ENCODE peak calls at places on chromosome 10, in nine cellular contexts. Z is WTC11, O is hepatocyte, S is fibroblast of lung, H is progenitor cell of endocrine pancreas, G is adrenal gland, J is Calu3, N is mucosa of descending colon, X is endothelial cell. C is an unnamed sample.

GRCh38 chr10:93080350-93081046 is 6.8 kb downstream of the CYP26A1 start:
- DNase-seq in S (peak), Z (peak), X (peak), J (peak), N (no peak), G (peak), O (peak), H (no peak), C (peak)

GRCh38 chr10:3107426-3107961 is 40.1 kb downstream of the PFKP start:
- DNase-seq in X (no peak), J (peak), N (peak), Z (no peak), S (peak), H (no peak), O (no peak), G (peak), C (no peak)

GRCh38 chr10:70053896-70054641 is 1.4 kb downstream of the MACROH2A2 start:
- DNase-seq in G (peak), Z (peak), X (peak), J (peak), S (peak), H (peak), N (peak), O (peak), C (peak)

GRCh38 chr10:113381906-113382562 is 170.8 kb upstream of the HABP2 start:
- DNase-seq in G (no peak), Z (no peak), N (no peak), H (no peak), O (no peak), S (peak), J (peak), X (peak), C (peak)

GRCh38 chr10:2367083-2367482 is 629.8 kb upstream of the ADARB2 start:
- DNase-seq in X (no peak), J (no peak), G (no peak), S (no peak), O (no peak), H (no peak), Z (no peak), N (no peak), C (no peak)

GRCh38 chr10:69209787-69210480 is 10.2 kb upstream of the HKDC1 start:
- DNase-seq in X (no peak), O (no peak), H (no peak), J (no peak), S (no peak), Z (no peak), N (no peak), G (no peak), C (no peak)

GRCh38 chr10:133278577-133279265 is 2.1 kb upstream of the ADAM8 start:
- DNase-seq in X (no peak), G (no peak), N (peak), Z (no peak), O (peak), H (no peak), J (peak), S (peak), C (peak)

GRCh38 chr10:93126484-93127052 is 52.9 kb downstream of the CYP26A1 start:
- DNase-seq in J (no peak), G (no peak), Z (peak), S (no peak), H (no peak), O (no peak), X (no peak), N (no peak), C (peak)

GRCh38 chr10:125411724-125412123 is 251.4 kb upstream of the CTBP2 start:
- DNase-seq in G (no peak), H (no peak), N (no peak), J (no peak), X (no peak), S (peak), Z (no peak), O (no peak), C (no peak)

GRCh38 chr10:21810582-21811244 is 192.8 kb downstream of the DNAJC1 start:
- DNase-seq in G (no peak), N (no peak), J (no peak), H (no peak), O (no peak), X (no peak), Z (no peak), S (peak), C (no peak)

GRCh38 chr10:91211675-91212074 is 8.8 kb upstream of the PCGF5 start:
- DNase-seq in O (no peak), H (no peak), J (no peak), S (no peak), X (no peak), Z (no peak), G (no peak), N (no peak), C (no peak)

GRCh38 chr10:52539463-52539862 is 225.4 kb downstream of the DKK1 start:
- DNase-seq in X (no peak), Z (no peak), N (no peak), J (no peak), S (peak), G (no peak), H (no peak), O (no peak), C (no peak)

GRCh38 chr10:122856902-122857301 is 11.2 kb upstream of the CUZD1 start:
- DNase-seq in X (no peak), G (no peak), O (no peak), J (no peak), H (no peak), Z (no peak), S (peak), N (no peak), C (no peak)

GRCh38 chr10:121077331-121077730 is 226.2 kb downstream of the WDR11 start:
- DNase-seq in S (peak), N (no peak), G (no peak), O (peak), Z (peak), J (no peak), H (no peak), X (no peak), C (no peak)

GRCh38 chr10:62651341-62651740 is 153.2 kb upstream of the ADO start:
- DNase-seq in G (no peak), X (no peak), J (no peak), N (no peak), S (peak), H (no peak), Z (no peak), O (no peak), C (no peak)

GRCh38 chr10:84356951-84357350 is 28.6 kb downstream of the CCSER2 start:
- DNase-seq in G (no peak), H (no peak), J (no peak), Z (no peak), N (no peak), O (no peak), S (no peak), X (no peak), C (peak)

GRCh38 chr10:78605800-78606350 is 462.9 kb upstream of the ZMIZ1 start:
- DNase-seq in Z (no peak), G (no peak), O (no peak), H (no peak), X (no peak), N (no peak), S (peak), J (peak), C (no peak)

GRCh38 chr10:88038268-88038667 is 174.8 kb downstream of the PTEN start:
- DNase-seq in H (no peak), J (no peak), S (peak), X (no peak), N (no peak), O (no peak), G (no peak), Z (no peak), C (no peak)

GRCh38 chr10:94459385-94459784 is 57.0 kb downstream of the TBC1D12 start:
- DNase-seq in H (no peak), N (peak), O (no peak), Z (no peak), G (no peak), S (no peak), X (no peak), J (no peak), C (no peak)

GRCh38 chr10:110865184-110865803 is 6.4 kb upstream of the PDCD4 start:
- DNase-seq in O (peak), H (no peak), J (no peak), G (no peak), Z (no peak), N (no peak), X (no peak), S (peak), C (no peak)

GRCh38 chr10:50586740-50587088 is 37.0 kb downstream of the SGMS1 start:
- DNase-seq in J (no peak), X (no peak), Z (no peak), H (no peak), G (no peak), S (no peak), O (no peak), N (no peak), C (no peak)

GRCh38 chr10:110398419-110399162 is 93.9 kb upstream of the SMNDC1 start:
- DNase-seq in S (peak), N (peak), X (no peak), J (peak), Z (no peak), O (peak), H (no peak), G (peak), C (no peak)

GRCh38 chr10:16999665-17000451 is 129.8 kb downstream of the CUBN start:
- DNase-seq in H (no peak), Z (no peak), G (no peak), X (no peak), J (no peak), O (no peak), N (no peak), S (peak), C (no peak)

GRCh38 chr10:27893320-27894014 is 105.4 kb downstream of the ODAD2 start:
- DNase-seq in Z (no peak), N (no peak), X (no peak), S (peak), J (peak), G (no peak), O (no peak), H (no peak), C (no peak)

GRCh38 chr10:107971973-107972372 is 807.5 kb upstream of the SORCS1 start:
- DNase-seq in S (peak), O (peak), Z (no peak), H (no peak), J (no peak), X (no peak), G (no peak), N (no peak), C (no peak)

GRCh38 chr10:3763035-3763456 is 22.0 kb downstream of the KLF6 start:
- DNase-seq in X (no peak), O (peak), G (peak), H (no peak), Z (no peak), S (peak), J (peak), N (no peak), C (peak)

GRCh38 chr10:112235920-112236319 is 47.3 kb upstream of the TECTB start:
- DNase-seq in G (no peak), Z (no peak), X (no peak), H (no peak), N (no peak), O (no peak), S (no peak), J (no peak), C (no peak)

GRCh38 chr10:18608581-18608980 is 42.8 kb downstream of the NSUN6 start:
- DNase-seq in S (no peak), H (no peak), G (no peak), J (no peak), O (no peak), N (no peak), X (no peak), Z (no peak), C (no peak)

GRCh38 chr10:14601872-14602725 is 172.6 kb downstream of the FAM107B start:
- DNase-seq in H (no peak), X (no peak), N (no peak), S (peak), J (peak), Z (no peak), G (peak), O (peak), C (peak)

GRCh38 chr10:63699785-63700184 is 178.6 kb downstream of the REEP3 start:
- DNase-seq in G (peak), X (no peak), H (no peak), O (no peak), N (no peak), Z (no peak), J (no peak), S (peak), C (no peak)

GRCh38 chr10:51770719-51771118 is 71.3 kb upstream of the CSTF2T start:
- DNase-seq in J (no peak), Z (no peak), O (no peak), N (no peak), H (no peak), G (no peak), S (no peak), X (no peak), C (no peak)

GRCh38 chr10:118986815-118987790 is 42.4 kb upstream of the NANOS1 start:
- DNase-seq in O (no peak), J (no peak), H (no peak), N (no peak), S (no peak), X (no peak), Z (no peak), G (no peak), C (peak)

DNA sequence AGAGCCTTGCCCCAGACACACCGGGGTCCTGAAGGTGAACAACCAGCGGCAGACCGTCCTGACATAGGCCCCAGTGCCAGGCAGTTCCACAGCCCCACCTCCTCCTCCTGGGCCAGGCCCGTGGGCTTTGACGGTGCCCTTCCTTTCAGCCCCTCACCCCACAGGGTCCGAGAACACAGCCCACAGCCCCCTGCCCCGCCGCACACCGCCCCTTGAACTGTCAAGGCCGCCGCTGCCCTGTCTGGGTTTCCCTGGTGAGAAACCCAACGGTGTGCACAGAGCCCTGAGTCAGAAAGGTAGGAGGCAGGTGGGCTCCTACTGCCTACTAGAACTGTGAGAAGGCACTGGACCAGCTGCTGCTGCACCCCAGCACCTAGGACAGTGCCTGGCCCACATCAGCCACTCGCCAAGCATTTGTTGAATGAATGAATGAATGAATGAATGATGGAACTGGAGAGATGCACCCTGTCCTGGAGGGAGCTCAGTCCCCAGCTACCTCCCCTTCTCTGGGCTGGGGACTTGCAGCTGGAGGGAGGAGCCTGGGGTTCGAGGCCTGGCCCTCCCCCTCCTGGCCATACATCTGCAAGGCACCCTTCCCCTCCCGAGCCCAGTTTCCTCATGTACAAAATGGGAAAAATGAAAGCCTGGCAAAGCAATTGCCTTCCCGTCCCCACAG is 117.9 kb downstream of the SLIT1 start:
- DNase-seq in G (no peak), X (no peak), N (no peak), S (no peak), J (no peak), Z (no peak), H (no peak), O (no peak), C (no peak)
- TF ChIP-seq CTCF in G (no peak), X (no peak), N (no peak), S (no peak), J (no peak), Z (no peak), H (peak), O (no peak), C (no peak)

GRCh38 chr10:101038486-101038885 is 7.5 kb downstream of the SFXN3 start:
- DNase-seq in H (no peak), Z (peak), X (peak), O (no peak), N (peak), J (no peak), S (no peak), G (no peak), C (no peak)
- TF ChIP-seq CTCF in H (peak), Z (peak), X (peak), O (no peak), N (no peak), J (no peak), S (no peak), G (no peak), C (no peak)

DNA sequence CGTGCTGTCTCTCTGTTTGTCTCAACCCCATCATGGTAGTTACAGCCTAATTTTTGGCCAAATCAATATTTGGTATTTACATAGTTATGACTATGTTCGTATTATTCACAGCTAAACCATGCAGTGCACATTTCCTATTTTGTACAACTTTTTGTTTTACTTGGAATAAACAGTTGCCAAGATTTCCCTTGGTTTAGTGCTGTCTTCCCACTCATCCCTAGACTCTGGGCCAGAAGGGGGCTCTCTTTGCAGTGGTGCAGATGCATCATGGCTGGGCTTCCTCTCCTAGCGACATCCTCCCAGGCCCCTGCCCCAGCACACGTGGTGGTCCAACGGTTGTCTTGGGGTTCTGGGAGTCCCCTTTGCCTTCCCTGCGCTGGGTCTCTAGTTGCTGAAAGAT is 151.6 kb downstream of the PTPN20 start:
- DNase-seq in X (no peak), S (no peak), H (no peak), G (no peak), J (no peak), Z (peak), N (no peak), O (no peak), C (no peak)
- TF ChIP-seq CTCF in X (no peak), S (peak), H (no peak), G (no peak), J (peak), Z (no peak), N (no peak), O (peak), C (no peak)

DNA sequence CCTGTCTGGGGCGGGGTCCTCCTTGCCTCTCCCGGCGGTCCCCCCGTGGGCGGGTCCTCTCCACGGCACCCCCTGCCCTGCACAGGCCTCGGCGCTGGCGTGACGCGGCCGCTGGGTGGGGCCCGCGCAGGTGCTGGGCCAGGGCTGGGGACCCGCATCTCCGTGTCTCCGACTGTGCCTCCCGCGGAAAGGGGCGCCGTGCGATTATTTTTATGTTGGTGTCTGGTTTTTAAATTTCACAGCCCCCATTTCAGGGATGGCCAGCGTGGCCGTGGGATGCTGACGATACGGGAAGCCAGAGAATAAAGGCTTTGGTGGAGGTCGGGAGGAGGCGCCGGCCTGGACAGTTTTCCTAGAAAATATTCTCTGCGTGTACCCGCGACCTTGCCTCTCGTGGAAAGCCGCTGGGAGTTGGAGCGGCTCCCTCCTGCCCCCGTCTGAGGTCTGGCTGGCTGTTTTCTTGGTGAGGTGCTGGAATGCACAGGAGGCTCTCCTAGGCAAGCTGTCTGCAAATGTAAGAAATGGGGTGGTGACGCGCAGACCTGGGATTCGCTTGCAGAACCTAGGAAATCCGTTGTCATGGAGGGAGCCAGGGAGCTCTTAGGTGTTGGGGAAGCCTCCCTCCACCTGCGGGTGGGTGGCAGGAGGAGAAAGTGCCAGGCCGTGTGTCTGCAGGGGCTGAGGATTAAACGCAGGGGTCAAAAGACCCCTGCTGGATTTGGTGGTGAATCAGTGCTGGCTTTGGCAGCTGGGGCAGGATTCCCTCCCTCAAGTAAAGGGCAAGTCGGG is 28.7 kb upstream of the JAKMIP3 start:
- DNase-seq in H (no peak), S (peak), X (no peak), G (no peak), O (no peak), N (no peak), J (no peak), Z (peak), C (no peak)
- TF ChIP-seq CTCF in H (peak), S (no peak), X (no peak), G (no peak), O (no peak), N (no peak), J (no peak), Z (no peak), C (no peak)

DNA sequence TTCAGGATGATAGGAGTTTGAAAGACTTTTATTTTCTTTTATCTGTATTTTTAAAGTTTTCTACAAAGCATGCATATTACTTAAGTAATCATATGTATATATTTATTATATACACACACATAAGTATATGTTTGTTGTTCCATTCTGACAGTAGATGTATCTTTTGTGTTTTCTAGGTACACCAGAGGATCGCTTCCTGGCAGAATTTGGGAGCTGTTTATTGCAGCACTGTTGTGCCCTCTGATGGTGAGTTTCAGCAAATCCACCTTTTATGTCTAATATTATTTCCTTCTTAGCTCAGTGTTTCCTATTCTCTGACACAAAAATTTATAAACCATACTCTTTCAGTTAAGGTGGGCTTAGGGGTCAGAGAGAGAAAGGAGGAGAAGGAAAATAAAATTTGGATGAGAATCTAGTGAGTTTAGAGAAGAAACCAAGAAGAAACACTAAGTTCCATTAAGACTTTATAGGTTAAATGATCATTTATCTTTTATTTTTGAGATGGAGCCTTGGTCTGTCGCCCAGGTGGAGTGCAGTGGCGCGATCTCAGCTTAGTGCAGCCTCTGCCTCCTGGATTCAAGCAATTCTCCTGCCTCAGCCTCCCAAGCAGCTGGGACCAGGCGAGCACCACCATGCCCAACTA is 59.2 kb upstream of the OIT3 start:
- DNase-seq in Z (peak), X (peak), J (peak), S (peak), G (peak), O (peak), H (peak), N (no peak), C (peak)
- TF ChIP-seq CTCF in Z (no peak), X (peak), J (peak), S (peak), G (peak), O (peak), H (peak), N (no peak), C (peak)

DNA sequence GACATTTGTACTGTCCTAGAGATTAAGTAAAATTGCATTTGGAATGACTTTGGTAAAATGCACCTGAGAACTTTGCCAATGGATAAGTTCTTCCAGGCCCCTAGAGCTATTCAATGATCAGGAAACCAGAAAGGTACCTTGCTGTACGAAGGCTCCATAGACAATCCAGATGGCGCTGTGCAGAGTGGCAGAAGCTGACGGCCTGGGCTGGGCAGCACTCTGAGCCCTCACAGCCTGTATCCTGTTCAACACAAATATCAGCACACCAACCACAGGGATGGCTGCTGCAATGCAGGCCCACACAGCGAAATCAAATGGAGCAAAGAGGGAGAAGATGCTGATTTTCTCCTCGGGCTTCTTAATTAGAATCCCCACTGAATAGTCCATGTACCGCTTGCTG is 642.4 kb downstream of the GRID1 start:
- DNase-seq in Z (no peak), N (no peak), O (no peak), S (no peak), G (no peak), H (no peak), X (no peak), J (no peak), C (no peak)
- TF ChIP-seq CTCF in Z (no peak), N (no peak), O (no peak), S (no peak), G (no peak), H (no peak), X (no peak), J (no peak), C (no peak)